ENCODE peak calls at places on chromosomes 16 and 17, in ten cellular contexts. X is neural progenitor cell, U is AG10803, A is RWPE1, P is left ventricle myocardium inferior, N is heart left ventricle, I is AG04450, O is GM10248, S is astrocyte of the spinal cord, C is sigmoid colon. J is an unnamed sample.

GRCh38 chr17:39950871-39951348 is 11.9 kb upstream of the GSDMA start:
- DNase-seq in X (no peak), U (no peak), A (no peak), P (peak; percentile 44), N (peak; percentile 67), I (no peak), O (no peak), S (no peak), C (no peak), J (no peak)

GRCh38 chr17:68248199-68248825 is 469 bp downstream of the AMZ2 start:
- DNase-seq in X (no peak), U (peak; percentile 80), A (peak; percentile 30), P (no peak), N (no peak), I (no peak), O (no peak), S (peak; percentile 55), C (peak; percentile 88), J (no peak)

GRCh38 chr17:1643293-1643998 is 2.1 kb downstream of the SCARF1 start:
- DNase-seq in X (peak; percentile 87), U (peak; percentile 8), A (peak; percentile 70), P (no peak), N (peak; percentile 75), I (no peak), O (peak; percentile 74), S (no peak), C (no peak), J (peak; percentile 55)

GRCh38 chr17:32625971-32626370 is 139.2 kb downstream of the CDK5R1 start:
- DNase-seq in X (no peak), U (no peak), A (no peak), P (no peak), N (no peak), I (no peak), O (no peak), S (no peak), C (no peak), J (no peak)

GRCh38 chr16:49575352-49576172 is 202.0 kb downstream of the C16orf78 start:
- DNase-seq in X (no peak), U (no peak), A (no peak), P (peak; percentile 48), N (peak; percentile 70), I (no peak), O (peak; percentile 84), S (no peak), C (no peak), J (no peak)

GRCh38 chr16:69486272-69486671 is 61.9 kb downstream of the CYB5B start:
- DNase-seq in X (no peak), U (no peak), A (no peak), P (no peak), N (no peak), I (no peak), O (no peak), S (no peak), C (no peak), J (no peak)

GRCh38 chr17:79769596-79770520 is 8.1 kb upstream of the CBX2 start:
- DNase-seq in X (no peak), U (no peak), A (no peak), P (no peak), N (peak; percentile 51), I (no peak), O (no peak), S (no peak), C (no peak), J (no peak)

GRCh38 chr17:2904135-2904534 is 107.9 kb downstream of the RAP1GAP2 start:
- DNase-seq in X (peak; percentile 56), U (peak; percentile 22), A (no peak), P (peak; percentile 72), N (peak; percentile 77), I (no peak), O (no peak), S (peak; percentile 9), C (no peak), J (no peak)

DNA sequence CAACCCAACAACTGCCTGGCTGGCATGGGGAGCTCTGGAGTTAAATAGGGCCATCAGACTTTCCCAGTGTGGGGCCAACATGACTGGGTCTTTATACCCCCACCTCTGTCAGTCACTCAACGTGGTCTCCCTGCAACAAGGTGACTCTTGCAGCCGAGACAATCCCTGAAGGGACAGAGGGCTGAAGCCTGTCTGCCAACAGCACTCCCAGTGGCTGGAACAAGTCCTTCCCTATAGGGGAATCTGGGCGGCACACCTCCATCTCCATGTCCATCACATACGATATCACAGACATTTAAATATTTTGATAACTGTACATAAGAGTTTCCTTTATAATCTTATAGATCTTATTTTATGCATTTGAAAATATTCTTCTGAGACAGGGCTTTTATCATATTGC is 4.8 kb upstream of the MAPT start:
- DNase-seq in X (peak; percentile 34), U (no peak), A (no peak), P (no peak), N (no peak), I (no peak), O (no peak), S (no peak), C (no peak), J (no peak)
- TF ChIP-seq CTCF in X (peak; percentile 54), U (no peak), A (no peak), P (peak; percentile 30), N (no peak), I (peak; percentile 10), O (no peak), S (no peak), C (no peak), J (no peak)

GRCh38 chr17:28853295-28853694 is 1.5 kb upstream of the ERAL1 start:
- DNase-seq in X (no peak), U (no peak), A (no peak), P (no peak), N (no peak), I (no peak), O (no peak), S (no peak), C (no peak), J (no peak)

GRCh38 chr17:28849281-28849680 is 5.5 kb upstream of the ERAL1 start:
- DNase-seq in X (no peak), U (no peak), A (no peak), P (no peak), N (no peak), I (no peak), O (peak; percentile 15), S (no peak), C (no peak), J (no peak)

GRCh38 chr17:28857848-28858360 is 3.1 kb downstream of the ERAL1 start:
- DNase-seq in X (no peak), U (no peak), A (no peak), P (no peak), N (no peak), I (no peak), O (no peak), S (no peak), C (no peak), J (no peak)

GRCh38 chr17:28860363-28860808 is 5.6 kb downstream of the ERAL1 start:
- DNase-seq in X (no peak), U (no peak), A (no peak), P (no peak), N (peak; percentile 20), I (no peak), O (no peak), S (no peak), C (no peak), J (no peak)

DNA sequence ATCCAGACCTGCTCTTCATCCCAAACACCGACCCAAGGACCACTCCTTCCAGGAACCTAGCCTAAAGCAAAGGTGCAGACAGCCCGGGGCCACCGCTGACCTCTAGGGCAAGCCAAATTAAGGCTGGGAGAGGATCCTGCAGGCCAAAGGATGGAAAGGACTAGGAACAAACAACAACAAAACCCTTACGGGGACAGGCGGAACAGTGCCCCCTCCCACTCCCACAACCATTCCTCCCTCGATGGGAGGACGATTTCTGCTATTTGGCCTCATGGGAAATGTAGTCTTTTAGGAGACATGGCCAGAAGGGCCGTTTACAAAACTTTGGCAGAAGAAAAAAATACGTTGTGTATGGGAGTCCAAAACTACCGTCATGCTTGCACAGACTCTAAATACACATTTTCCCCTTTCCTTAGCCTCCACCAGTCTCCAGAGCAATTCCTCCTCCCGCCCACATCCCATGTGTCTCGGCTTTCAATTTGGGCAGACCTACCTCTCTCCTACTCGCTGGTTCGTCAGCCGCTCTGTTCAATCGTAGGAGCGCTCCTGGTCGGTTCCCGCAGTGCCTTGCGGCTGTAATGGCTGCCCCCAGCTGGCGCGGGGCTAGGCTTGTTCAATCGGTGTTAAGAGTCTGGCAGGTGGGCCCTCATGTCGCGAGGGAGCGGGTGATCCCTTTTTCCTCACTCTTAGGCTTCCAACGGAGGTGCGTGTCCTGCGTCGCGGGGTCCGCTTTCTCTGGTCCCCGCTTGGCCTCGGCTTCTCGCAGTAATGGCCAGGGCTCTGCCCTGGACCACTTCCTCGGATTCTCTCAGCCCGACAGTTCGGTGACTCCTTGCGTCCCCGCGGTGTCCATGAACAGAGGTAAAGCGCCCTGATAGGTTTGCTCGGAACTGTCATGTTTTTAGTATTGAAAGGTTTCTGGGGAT is at the start of gene ERAL1:
- DNase-seq in X (peak; percentile 94), U (peak; percentile 82), A (peak; percentile 89), P (peak; percentile 79), N (peak; percentile 89), I (peak; percentile 75), O (peak; percentile 90), S (peak; percentile 87), C (peak; percentile 93), J (peak; percentile 78)
- TF ChIP-seq CTCF in X (no peak), U (no peak), A (no peak), P (no peak), N (no peak), I (peak; percentile 18), O (no peak), S (no peak), C (no peak), J (no peak)

GRCh38 chr16:75488322-75488721 is 6.9 kb downstream of the CHST6 start:
- DNase-seq in X (no peak), U (no peak), A (no peak), P (no peak), N (no peak), I (no peak), O (no peak), S (no peak), C (no peak), J (no peak)
- TF ChIP-seq CTCF in X (no peak), U (no peak), A (no peak), P (no peak), N (no peak), I (no peak), O (no peak), S (no peak), C (no peak), J (no peak)

GRCh38 chr16:19130852-19131808 is 17.4 kb downstream of the ITPRIPL2 start:
- DNase-seq in X (no peak), U (peak; percentile 81), A (no peak), P (peak; percentile 54), N (peak; percentile 66), I (peak; percentile 46), O (no peak), S (peak; percentile 77), C (peak; percentile 76), J (no peak)

GRCh38 chr16:19132898-19133297 is 19.1 kb downstream of the ITPRIPL2 start:
- DNase-seq in X (no peak), U (no peak), A (no peak), P (no peak), N (no peak), I (no peak), O (no peak), S (no peak), C (no peak), J (no peak)

GRCh38 chr16:19131809-19132777 is 18.3 kb downstream of the ITPRIPL2 start:
- DNase-seq in X (no peak), U (no peak), A (no peak), P (no peak), N (no peak), I (no peak), O (no peak), S (no peak), C (no peak), J (no peak)

GRCh38 chr16:19128454-19129210 is 14.9 kb downstream of the ITPRIPL2 start:
- DNase-seq in X (no peak), U (no peak), A (no peak), P (no peak), N (no peak), I (no peak), O (no peak), S (no peak), C (no peak), J (no peak)

DNA sequence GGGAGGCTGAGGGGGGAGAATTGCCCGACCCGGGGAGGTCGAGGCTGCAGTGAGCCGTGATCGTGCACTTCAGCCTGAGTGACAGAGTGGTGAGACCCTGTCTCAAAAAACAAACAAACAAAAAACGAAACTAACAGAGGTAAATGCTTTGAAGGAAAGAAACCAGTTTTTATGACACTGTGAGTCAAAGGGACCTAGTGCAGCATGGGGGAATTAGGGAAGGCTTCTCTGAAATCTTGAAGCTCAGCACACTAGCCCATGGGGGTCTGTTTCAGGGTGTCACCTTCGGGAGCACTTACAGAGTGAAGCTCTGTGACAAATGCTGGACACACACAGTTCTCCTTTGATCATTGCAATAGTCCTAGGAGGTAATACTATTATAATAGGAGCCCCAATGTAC is 16.6 kb downstream of the ITPRIPL2 start:
- DNase-seq in X (no peak), U (no peak), A (no peak), P (no peak), N (no peak), I (no peak), O (no peak), S (no peak), C (no peak), J (no peak)
- TF ChIP-seq CTCF in X (no peak), U (no peak), A (no peak), P (no peak), N (no peak), I (no peak), O (no peak), S (no peak), C (no peak), J (no peak)